ENCODE peak calls at places on chromosomes 16 and 17, in six cellular contexts. O is H1, S is HCT116, R is GM12878, X is K562, F is HepG2. C is an unnamed sample.

GRCh38 chr17:63834431-63835166 is 7.1 kb upstream of the FTSJ3 start:
- DNase-seq in R (no peak), F (peak; percentile 81), O (peak; percentile 54), S (peak; percentile 83), X (peak; percentile 54), C (peak; percentile 70)

GRCh38 chr17:2347805-2348685 is 10.7 kb downstream of the SGSM2 start:
- DNase-seq in R (no peak), X (no peak), S (no peak), O (peak; percentile 89), F (peak; percentile 92), C (peak; percentile 83)

GRCh38 chr16:80231888-80232287 is 308.9 kb upstream of the DYNLRB2 start:
- DNase-seq in X (no peak), R (peak; percentile 39), S (no peak), F (peak; percentile 48), O (no peak), C (no peak)

GRCh38 chr17:8152112-8152775 is at the start of gene PER1:
- DNase-seq in S (peak; percentile 86), R (peak; percentile 66), F (peak; percentile 68), X (peak; percentile 87), O (no peak), C (peak; percentile 97)

GRCh38 chr16:21957687-21958346 is 4.7 kb downstream of the UQCRC2 start:
- DNase-seq in O (no peak), S (no peak), R (no peak), F (no peak), X (no peak), C (no peak)

GRCh38 chr17:35752471-35752870 is 568 bp downstream of the GAS2L2 start:
- DNase-seq in X (no peak), O (no peak), R (no peak), S (no peak), F (no peak), C (no peak)

GRCh38 chr16:85204242-85205010 is 92.2 kb upstream of the CIBAR2 start:
- DNase-seq in X (no peak), R (no peak), O (no peak), F (no peak), S (no peak), C (no peak)

GRCh38 chr16:25051446-25052160 is 36.4 kb upstream of the ARHGAP17 start:
- DNase-seq in F (no peak), X (no peak), R (no peak), O (no peak), S (no peak), C (no peak)

GRCh38 chr16:68450741-68451140 is 2.4 kb upstream of the SMPD3 start:
- DNase-seq in O (no peak), X (no peak), S (no peak), F (no peak), R (no peak), C (no peak)

GRCh38 chr17:42354956-42355843 is 33.0 kb downstream of the STAT3 start:
- DNase-seq in X (no peak), F (no peak), O (no peak), R (no peak), S (no peak), C (no peak)

GRCh38 chr16:10981697-10982216 is 37.4 kb downstream of the CLEC16A start:
- DNase-seq in R (no peak), S (peak; percentile 42), O (no peak), X (no peak), F (peak; percentile 45), C (peak; percentile 73)

GRCh38 chr17:2049333-2050245 is 5.3 kb upstream of the HIC1 start:
- DNase-seq in X (peak; percentile 87), R (no peak), O (no peak), S (no peak), F (no peak), C (peak; percentile 78)

GRCh38 chr16:66746682-66747081 is 4.7 kb downstream of the DYNC1LI2 start:
- DNase-seq in S (no peak), F (no peak), O (no peak), R (peak; percentile 71), X (no peak), C (no peak)

GRCh38 chr16:64627781-64628180 is 494.1 kb downstream of the CDH11 start:
- DNase-seq in O (no peak), R (no peak), S (no peak), X (no peak), F (no peak), C (no peak)

GRCh38 chr17:71828182-71828596 is 292.6 kb upstream of the SOX9 start:
- DNase-seq in O (peak; percentile 97), F (no peak), X (no peak), S (no peak), R (no peak), C (peak; percentile 89)

GRCh38 chr16:425740-426114 is 278 bp downstream of the RAB11FIP3 start:
- DNase-seq in R (no peak), F (no peak), X (no peak), S (no peak), O (no peak), C (peak; percentile 32)

GRCh38 chr17:50772251-50772650 is 4.9 kb upstream of the ANKRD40CL start:
- DNase-seq in O (no peak), S (no peak), X (no peak), F (no peak), R (no peak), C (no peak)

GRCh38 chr17:32551186-32551955 is 64.6 kb downstream of the CDK5R1 start:
- DNase-seq in F (no peak), S (no peak), X (no peak), O (no peak), R (peak; percentile 71), C (no peak)

GRCh38 chr17:16211601-16212000 is 3.7 kb downstream of the NCOR1 start:
- DNase-seq in X (no peak), S (no peak), R (no peak), F (no peak), O (no peak), C (no peak)

GRCh38 chr17:79991140-79991923 is 44.3 kb downstream of the TBC1D16 start:
- DNase-seq in O (peak; percentile 44), S (peak; percentile 68), X (peak; percentile 92), R (no peak), F (peak; percentile 85), C (peak; percentile 87)

GRCh38 chr16:88435437-88436355 is 17.4 kb upstream of the ZFPM1 start:
- DNase-seq in R (no peak), X (no peak), S (no peak), O (no peak), F (no peak), C (no peak)

GRCh38 chr17:404703-405102 is 52.1 kb upstream of the RPH3AL start:
- DNase-seq in S (no peak), F (no peak), O (no peak), X (no peak), R (no peak), C (no peak)
- TF ChIP-seq ATF3 in S (no peak), F (no peak), O (no peak), X (no peak), R (no peak), C (no peak)

GRCh38 chr17:29929006-29929543 is 953 bp downstream of the SSH2 start:
- DNase-seq in O (no peak), F (peak; percentile 21), X (peak; percentile 22), R (no peak), S (no peak), C (no peak)
- TF ChIP-seq ATF3 in O (no peak), F (no peak), X (no peak), R (no peak), S (no peak), C (no peak)

GRCh38 chr16:15967655-15968315 is 18.4 kb downstream of the ABCC1 start:
- DNase-seq in O (no peak), F (no peak), S (no peak), R (no peak), X (no peak), C (no peak)

GRCh38 chr16:15963307-15963910 is 14.0 kb downstream of the ABCC1 start:
- DNase-seq in O (no peak), R (no peak), F (no peak), S (no peak), X (no peak), C (no peak)

GRCh38 chr16:15967223-15967546 is 17.8 kb downstream of the ABCC1 start:
- DNase-seq in S (no peak), O (no peak), R (no peak), F (no peak), X (no peak), C (no peak)

GRCh38 chr16:15970202-15970601 is 20.8 kb downstream of the ABCC1 start:
- DNase-seq in R (no peak), X (peak; percentile 59), F (peak; percentile 48), S (no peak), O (peak; percentile 41), C (peak; percentile 56)

GRCh38 chr16:15966420-15967222 is 17.2 kb downstream of the ABCC1 start:
- DNase-seq in S (peak; percentile 92), R (no peak), F (no peak), O (no peak), X (no peak), C (no peak)
- TF ChIP-seq ATF3 in S (no peak), R (no peak), F (no peak), O (no peak), X (no peak), C (no peak)

GRCh38 chr16:4114257-4115208 is 1.7 kb downstream of the ADCY9 start:
- DNase-seq in F (no peak), O (no peak), R (no peak), S (no peak), X (no peak), C (peak; percentile 24)
- TF ChIP-seq ATF3 in F (no peak), O (no peak), R (no peak), S (no peak), X (no peak), C (no peak)

C was measured in WTC11.